ENCODE peak calls at places on chromosome 1, in ten cellular contexts. H is heart right ventricle; I is stimulated activated CD4-positive, alpha-beta T cell treated with anti-CD3 and anti-CD28 coated beads, TNF-alpha, amount 100 ng/mL, for 4 hours; K is T-helper 2 cell; U is Panc1; B is right lobe of liver; X is choroid plexus epithelial cell; V is stimulated activated CD8-positive, alpha-beta memory T cell treated with anti-CD3 and anti-CD28 coated beads, Interleukin-4, amount 100 ng/mL, for 1 hour; J is astrocyte; M is GM20000. E is an unnamed sample.

GRCh38 chr1:54695764-54696163 is 19.9 kb upstream of the TTC4 start:
- DNase-seq in H (no peak), I (no peak), K (no peak), U (no peak), B (no peak), X (no peak), V (no peak), J (no peak), M (no peak), E (no peak)

GRCh38 chr1:29655945-29656866 is 419.9 kb downstream of the PTPRU start:
- DNase-seq in H (no peak), I (no peak), K (no peak), U (no peak), B (no peak), X (peak), V (no peak), J (no peak), M (no peak), E (no peak)

GRCh38 chr1:74681001-74681400 is 7.4 kb upstream of the ERICH3 start:
- DNase-seq in H (no peak), I (no peak), K (no peak), U (no peak), B (no peak), X (no peak), V (no peak), J (no peak), M (no peak), E (no peak)

GRCh38 chr1:87942165-87942564 is 613.5 kb downstream of the LMO4 start:
- DNase-seq in H (no peak), I (no peak), K (no peak), U (no peak), B (no peak), X (peak), V (no peak), J (peak), M (no peak), E (no peak)

GRCh38 chr1:938088-938683 is 14.5 kb downstream of the SAMD11 start:
- DNase-seq in H (no peak), I (no peak), K (no peak), U (no peak), B (no peak), X (peak), V (no peak), J (no peak), M (no peak), E (no peak)

GRCh38 chr1:234934611-234935033 is 194.0 kb downstream of the TOMM20 start:
- DNase-seq in H (no peak), I (no peak), K (no peak), U (no peak), B (no peak), X (peak), V (no peak), J (peak), M (no peak), E (no peak)

GRCh38 chr1:40876891-40877290 is 14.7 kb upstream of the CITED4 start:
- DNase-seq in H (no peak), I (no peak), K (no peak), U (no peak), B (no peak), X (no peak), V (no peak), J (peak), M (no peak), E (no peak)

GRCh38 chr1:110056284-110056680 is 14.2 kb downstream of the ALX3 start:
- DNase-seq in H (no peak), I (no peak), K (no peak), U (no peak), B (no peak), X (no peak), V (no peak), J (no peak), M (no peak), E (no peak)

GRCh38 chr1:230587056-230587455 is 55.2 kb upstream of the COG2 start:
- DNase-seq in H (no peak), I (no peak), K (no peak), U (no peak), B (no peak), X (no peak), V (no peak), J (no peak), M (no peak), E (no peak)

GRCh38 chr1:6359568-6360496 is 33.7 kb downstream of the ACOT7 start:
- DNase-seq in H (peak), I (no peak), K (peak), U (no peak), B (peak), X (peak), V (peak), J (peak), M (peak), E (no peak)

GRCh38 chr1:199182151-199182843 is 543.5 kb downstream of the PTPRC start:
- DNase-seq in H (no peak), I (no peak), K (no peak), U (no peak), B (no peak), X (peak), V (no peak), J (peak), M (no peak), E (no peak)

GRCh38 chr1:153774780-153775431 is at the start of gene SLC27A3:
- DNase-seq in H (peak), I (no peak), K (no peak), U (no peak), B (peak), X (peak), V (no peak), J (peak), M (peak), E (no peak)

GRCh38 chr1:189708674-189709073 is 769.0 kb downstream of the BRINP3 start:
- DNase-seq in H (no peak), I (no peak), K (no peak), U (no peak), B (no peak), X (peak), V (no peak), J (no peak), M (no peak), E (no peak)

GRCh38 chr1:101002551-101002950 is 23.0 kb downstream of the DPH5 start:
- DNase-seq in H (no peak), I (no peak), K (no peak), U (no peak), B (no peak), X (peak), V (no peak), J (peak), M (no peak), E (no peak)

GRCh38 chr1:59236949-59237545 is 59.8 kb upstream of the FGGY start:
- DNase-seq in H (no peak), I (no peak), K (no peak), U (no peak), B (no peak), X (peak), V (no peak), J (peak), M (no peak), E (no peak)

GRCh38 chr1:40256401-40257084 is 1.5 kb upstream of the ZMPSTE24 start:
- DNase-seq in H (no peak), I (no peak), K (no peak), U (no peak), B (no peak), X (peak), V (no peak), J (no peak), M (no peak), E (no peak)

GRCh38 chr1:235074335-235075120 is 54.1 kb downstream of the TOMM20 start:
- DNase-seq in H (peak), I (peak), K (no peak), U (no peak), B (peak), X (peak), V (no peak), J (peak), M (peak), E (peak)

GRCh38 chr1:42422672-42423236 is 33.1 kb downstream of the ZMYND12 start:
- DNase-seq in H (peak), I (no peak), K (no peak), U (no peak), B (no peak), X (no peak), V (no peak), J (no peak), M (no peak), E (no peak)

GRCh38 chr1:45647248-45648021 is 23.6 kb upstream of the CCDC17 start:
- DNase-seq in H (no peak), I (no peak), K (no peak), U (no peak), B (no peak), X (no peak), V (no peak), J (no peak), M (no peak), E (no peak)

GRCh38 chr1:235902638-235903542 is 36.2 kb upstream of the LYST start:
- DNase-seq in H (no peak), I (no peak), K (no peak), U (peak), B (no peak), X (peak), V (no peak), J (peak), M (no peak), E (no peak)

GRCh38 chr1:8115031-8115768 is 89.1 kb upstream of the ERRFI1 start:
- DNase-seq in H (no peak), I (no peak), K (no peak), U (no peak), B (no peak), X (no peak), V (no peak), J (no peak), M (no peak), E (no peak)

GRCh38 chr1:145858238-145858936 is 494 bp downstream of the PIAS3 start:
- DNase-seq in H (peak), I (no peak), K (peak), U (no peak), B (peak), X (peak), V (peak), J (no peak), M (peak), E (no peak)

GRCh38 chr1:247948558-247948957 is at the start of gene OR2L8:
- DNase-seq in H (no peak), I (no peak), K (no peak), U (no peak), B (no peak), X (no peak), V (no peak), J (no peak), M (no peak), E (no peak)

GRCh38 chr1:241615043-241615974 is 24.9 kb downstream of the CHML start:
- DNase-seq in H (no peak), I (no peak), K (no peak), U (no peak), B (peak), X (no peak), V (no peak), J (no peak), M (no peak), E (no peak)

GRCh38 chr1:62508187-62508758 is 71.4 kb downstream of the USP1 start:
- DNase-seq in H (no peak), I (no peak), K (no peak), U (peak), B (no peak), X (peak), V (no peak), J (peak), M (peak), E (no peak)

E was measured in NCI-H2107.